ENCODE peak calls at places on chromosomes 6 and 20, in seven cellular contexts. P, Y, D, F, X, R and A are unnamed samples.

GRCh38 chr6:6890400-6890858 is 217.3 kb upstream of the RREB1 start:
- DNase-seq in P (no peak), Y (no peak), D (peak), F (no peak), X (no peak), R (no peak), A (peak)

GRCh38 chr6:56806368-56806767 is 148.5 kb upstream of the BEND6 start:
- DNase-seq in P (no peak), Y (no peak), D (no peak), F (no peak), X (no peak), R (no peak), A (no peak)

GRCh38 chr6:42279966-42280629 is 62.4 kb upstream of the MRPS10 start:
- DNase-seq in P (no peak), Y (no peak), D (peak), F (no peak), X (no peak), R (no peak), A (no peak)

GRCh38 chr6:137451926-137452325 is 42.3 kb downstream of the OLIG3 start:
- DNase-seq in P (no peak), Y (no peak), D (no peak), F (no peak), X (no peak), R (no peak), A (no peak)

GRCh38 chr6:25583099-25583498 is 68.9 kb upstream of the SCGN start:
- DNase-seq in P (no peak), Y (no peak), D (no peak), F (no peak), X (no peak), R (no peak), A (no peak)

GRCh38 chr6:90338409-90338808 is 41.8 kb upstream of the BACH2 start:
- DNase-seq in P (no peak), Y (no peak), D (no peak), F (no peak), X (no peak), R (no peak), A (peak)

GRCh38 chr6:4612636-4613171 is 163.5 kb upstream of the CDYL start:
- DNase-seq in P (no peak), Y (no peak), D (peak), F (no peak), X (no peak), R (no peak), A (no peak)

GRCh38 chr6:326896-327537 is 34.7 kb downstream of the DUSP22 start:
- DNase-seq in P (no peak), Y (no peak), D (no peak), F (no peak), X (peak), R (no peak), A (no peak)

GRCh38 chr6:166691199-166691598 is 64.1 kb upstream of the RPS6KA2 start:
- DNase-seq in P (no peak), Y (no peak), D (peak), F (no peak), X (no peak), R (no peak), A (peak)

DNA sequence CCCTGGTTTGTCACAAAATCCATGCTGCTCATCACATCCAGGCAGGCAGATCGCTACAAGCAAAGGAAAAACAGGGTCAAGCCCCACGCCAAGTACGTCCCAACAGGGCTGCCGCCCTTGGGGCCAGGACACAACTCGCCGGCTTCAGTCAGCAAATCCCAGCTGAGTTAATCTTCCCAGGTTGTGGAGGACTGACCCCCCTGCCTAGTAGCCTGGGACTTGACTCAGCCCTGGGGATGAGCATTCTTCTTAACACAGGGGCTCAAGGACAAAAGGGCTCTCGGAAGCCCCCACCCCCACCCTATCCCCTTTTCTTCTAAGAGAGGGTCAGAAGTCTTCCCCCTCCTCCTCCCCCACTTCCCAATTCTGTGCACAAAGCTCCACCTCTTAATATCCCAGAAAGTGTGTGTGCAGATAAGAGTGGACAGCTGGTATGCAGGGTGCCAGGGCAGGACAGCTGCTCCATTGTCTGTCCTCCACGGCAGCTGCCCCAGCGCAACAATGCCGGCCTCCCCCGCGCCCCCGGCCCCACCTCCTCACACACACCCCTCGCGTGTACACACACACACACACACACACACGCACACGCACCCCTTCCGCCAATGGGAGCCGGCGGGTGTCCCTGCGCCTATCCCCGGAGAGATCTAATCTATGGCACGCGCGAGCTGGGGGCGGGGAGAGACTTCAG is 4.5 kb downstream of the DLL1 start:
- DNase-seq in P (no peak), Y (no peak), D (peak), F (peak), X (no peak), R (peak), A (no peak)
- H3K4me3 ChIP-seq in P (no peak), Y (no peak), D (no peak), F (peak), X (no peak), R (peak), A (no peak)

GRCh38 chr20:38931984-38932383 is 5.8 kb downstream of the FAM83D start:
- DNase-seq in P (no peak), Y (no peak), D (no peak), F (no peak), X (no peak), R (no peak), A (no peak)
- H3K4me3 ChIP-seq in P (no peak), Y (no peak), D (no peak), F (no peak), X (no peak), R (no peak), A (no peak)

GRCh38 chr6:40249935-40250334 is 315.7 kb upstream of the MOCS1 start:
- DNase-seq in P (no peak), Y (no peak), D (no peak), F (no peak), X (no peak), R (no peak), A (no peak)
- H3K4me3 ChIP-seq in P (no peak), Y (no peak), D (no peak), F (no peak), X (no peak), R (no peak), A (no peak)

GRCh38 chr20:49513009-49513408 is 30.5 kb upstream of the KCNB1 start:
- DNase-seq in P (no peak), Y (no peak), D (no peak), F (no peak), X (no peak), R (no peak), A (no peak)

GRCh38 chr20:49507741-49508434 is 25.4 kb upstream of the KCNB1 start:
- DNase-seq in P (no peak), Y (no peak), D (no peak), F (no peak), X (no peak), R (no peak), A (no peak)

GRCh38 chr20:49511788-49512525 is 29.5 kb upstream of the KCNB1 start:
- DNase-seq in P (no peak), Y (no peak), D (no peak), F (no peak), X (no peak), R (no peak), A (no peak)

GRCh38 chr20:49508435-49509199 is 26.1 kb upstream of the KCNB1 start:
- DNase-seq in P (peak), Y (peak), D (no peak), F (no peak), X (no peak), R (no peak), A (peak)

GRCh38 chr20:49510562-49511117 is 28.2 kb upstream of the KCNB1 start:
- DNase-seq in P (no peak), Y (no peak), D (peak), F (peak), X (no peak), R (no peak), A (peak)
- H3K4me3 ChIP-seq in P (no peak), Y (no peak), D (no peak), F (no peak), X (no peak), R (no peak), A (no peak)

DNA sequence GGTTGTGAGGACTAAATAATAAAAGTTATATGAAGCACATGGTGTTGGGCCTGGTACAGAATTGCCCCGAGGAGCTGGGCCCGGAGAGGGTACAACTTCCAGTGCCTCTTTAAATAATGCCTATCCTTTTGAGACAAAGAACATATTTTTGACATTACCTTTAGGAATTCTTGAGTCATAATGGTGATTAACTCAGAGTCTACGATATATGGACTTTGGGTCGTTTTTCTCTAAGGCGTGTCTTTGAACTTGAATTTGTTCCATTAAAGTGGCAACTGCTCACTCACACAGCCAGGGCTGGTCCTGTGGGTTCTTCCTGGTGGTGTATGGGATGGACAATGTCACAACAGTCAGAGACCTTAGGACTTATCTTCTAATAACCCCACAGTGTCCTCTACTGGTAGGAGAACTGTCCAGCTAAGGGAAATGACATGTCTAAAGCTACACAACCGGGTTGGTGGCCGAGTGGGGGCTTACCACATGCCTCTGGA is 106.5 kb downstream of the CDC5L start:
- DNase-seq in P (no peak), Y (peak), D (no peak), F (no peak), X (no peak), R (no peak), A (no peak)
- H3K4me3 ChIP-seq in P (no peak), Y (peak), D (no peak), F (no peak), X (no peak), R (no peak), A (no peak)

DNA sequence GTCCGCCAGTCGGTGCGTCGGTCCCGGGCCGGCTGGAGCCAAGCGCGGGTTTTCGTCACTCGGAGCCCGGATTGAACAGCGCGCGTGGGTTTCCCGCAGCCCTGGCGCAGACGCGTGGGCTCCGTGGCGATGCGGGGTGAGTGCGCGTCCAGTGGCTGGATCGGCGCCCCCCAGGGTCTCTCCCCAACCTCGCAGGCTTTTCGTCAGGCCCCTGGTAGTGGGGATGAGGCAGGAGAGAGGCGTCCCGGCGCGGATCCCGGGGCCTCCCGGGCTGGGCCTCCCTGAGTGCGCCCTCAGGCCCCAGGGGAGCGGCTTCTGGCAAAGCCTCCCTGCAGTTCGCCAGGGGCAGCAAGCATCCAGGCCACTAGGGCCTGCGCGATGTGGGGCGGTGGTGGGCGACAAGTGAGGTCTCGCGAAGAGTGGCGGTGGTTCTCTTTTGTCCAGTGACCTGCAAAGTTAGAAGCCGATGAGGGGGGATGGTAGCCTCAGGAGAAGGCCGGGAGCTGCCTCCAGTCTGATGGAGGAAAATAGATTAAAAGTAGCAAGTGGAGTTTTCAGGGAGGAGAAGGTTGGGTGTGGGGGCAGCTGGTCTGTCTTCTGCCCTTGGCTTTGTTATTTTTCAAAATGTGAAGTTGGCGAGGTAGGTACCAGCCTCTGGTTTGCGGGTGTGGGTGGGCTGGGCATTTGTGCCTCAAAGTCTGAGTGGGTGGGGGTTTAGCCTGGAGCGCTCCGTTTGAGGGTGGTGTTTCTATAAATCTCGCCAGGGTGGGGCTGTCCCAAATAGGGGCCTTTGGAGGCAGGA is 1.6 kb downstream of the TOX2 start:
- DNase-seq in P (no peak), Y (no peak), D (no peak), F (no peak), X (no peak), R (no peak), A (peak)
- H3K4me3 ChIP-seq in P (peak), Y (no peak), D (peak), F (peak), X (peak), R (peak), A (peak)

GRCh38 chr20:25692499-25692898 is 4.2 kb downstream of the ZNF337 start:
- DNase-seq in P (no peak), Y (no peak), D (no peak), F (no peak), X (no peak), R (no peak), A (no peak)
- H3K4me3 ChIP-seq in P (no peak), Y (no peak), D (no peak), F (no peak), X (no peak), R (no peak), A (no peak)

DNA sequence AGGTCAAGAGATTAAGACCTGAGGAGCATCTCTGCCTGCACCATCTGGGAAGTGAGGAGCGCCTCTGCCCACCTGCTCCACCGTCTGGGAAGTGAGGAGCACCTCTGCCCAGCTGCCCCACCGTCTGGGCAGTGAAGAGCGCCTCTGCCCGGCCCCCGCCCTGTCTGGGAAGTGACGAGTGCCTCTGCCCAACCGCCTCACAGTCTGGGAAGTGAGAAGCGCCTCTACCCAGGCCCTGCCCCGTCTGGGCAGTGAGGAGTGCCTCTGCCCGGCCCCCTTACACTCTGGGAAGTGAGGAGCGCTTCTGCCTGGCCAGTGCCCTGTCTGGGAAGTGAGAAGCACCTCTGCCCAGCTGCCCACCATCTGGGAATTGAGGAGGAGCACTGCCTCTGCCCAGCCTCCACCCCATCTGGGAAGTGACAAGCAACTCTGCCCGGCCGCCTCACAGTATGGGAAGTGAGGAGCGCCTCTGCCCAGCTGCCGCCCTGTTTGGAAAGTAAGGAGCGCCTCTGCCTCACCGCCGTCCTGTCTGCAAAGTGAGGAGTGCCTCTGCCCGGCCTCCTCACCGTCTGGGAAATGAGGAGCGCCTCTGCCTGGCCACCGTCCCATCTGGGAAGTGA is 270.4 kb upstream of the NRSN1 start:
- DNase-seq in P (no peak), Y (no peak), D (no peak), F (no peak), X (no peak), R (no peak), A (no peak)
- H3K4me3 ChIP-seq in P (no peak), Y (no peak), D (no peak), F (no peak), X (no peak), R (no peak), A (no peak)